ENCODE peak calls at places on chromosomes 6 and 20, in eight cellular contexts. M, T, K, J, I, C, Z and A are unnamed samples.
A peak's percentile ranks its signal among the peaks of the same experiment; 100 is the strongest.

GRCh38 chr6:142884214-142885035 is 60.6 kb downstream of the HIVEP2 start:
- DNase-seq in T (no peak), I (no peak), K (no peak), Z (no peak), C (no peak), M (no peak), J (no peak), A (no peak)

GRCh38 chr6:113184291-113184690 is 672.9 kb upstream of the MARCKS start:
- DNase-seq in M (no peak), I (no peak), T (no peak), Z (no peak), J (no peak), C (no peak), K (no peak), A (no peak)

GRCh38 chr6:28742668-28743270 is 181.0 kb downstream of the TRIM27 start:
- DNase-seq in M (peak; percentile 89), T (no peak), J (peak; percentile 76), C (no peak), Z (peak; percentile 16), K (no peak), I (no peak), A (peak; percentile 92)

GRCh38 chr6:18212231-18212630 is 52.1 kb downstream of the DEK start:
- DNase-seq in C (no peak), M (no peak), K (no peak), T (no peak), I (no peak), Z (no peak), J (no peak), A (no peak)

GRCh38 chr20:38180781-38181180 is 15.7 kb upstream of the TGM2 start:
- DNase-seq in J (peak; percentile 89), I (no peak), C (no peak), T (no peak), M (peak; percentile 95), K (no peak), Z (no peak), A (no peak)

GRCh38 chr20:34558320-34559202 is at the start of gene MAP1LC3A:
- DNase-seq in J (no peak), T (peak; percentile 96), M (peak; percentile 70), C (peak; percentile 99), I (peak; percentile 94), Z (peak; percentile 99), K (peak; percentile 93), A (peak; percentile 94)

GRCh38 chr6:105372862-105373182 is 30.1 kb downstream of the PREP start:
- DNase-seq in I (peak; percentile 72), K (no peak), C (no peak), J (no peak), M (no peak), T (no peak), Z (peak; percentile 51), A (no peak)

GRCh38 chr6:30810813-30811329 is 66.5 kb upstream of the IER3 start:
- DNase-seq in Z (peak; percentile 51), K (no peak), C (no peak), I (peak; percentile 63), M (peak; percentile 87), T (no peak), J (peak; percentile 90), A (peak; percentile 65)

GRCh38 chr6:67141012-67141411 is 1434.0 kb upstream of the EYS start:
- DNase-seq in C (no peak), Z (no peak), J (no peak), M (peak; percentile 14), K (no peak), I (no peak), T (no peak), A (no peak)

GRCh38 chr6:36769161-36769675 is 70.0 kb downstream of the CPNE5 start:
- DNase-seq in I (no peak), C (no peak), M (peak; percentile 81), T (peak; percentile 30), Z (no peak), J (peak; percentile 92), K (no peak), A (peak; percentile 62)

GRCh38 chr6:35970181-35970580 is 49.3 kb upstream of the SRPK1 start:
- DNase-seq in T (no peak), M (peak; percentile 75), J (peak; percentile 61), K (no peak), C (no peak), I (no peak), Z (peak; percentile 35), A (no peak)

GRCh38 chr6:156833755-156834154 is 56.6 kb downstream of the ARID1B start:
- DNase-seq in I (no peak), J (no peak), C (no peak), M (no peak), Z (no peak), K (no peak), T (no peak), A (no peak)

GRCh38 chr6:11224252-11224965 is 8.1 kb downstream of the NEDD9 start:
- DNase-seq in T (no peak), J (no peak), M (peak; percentile 22), C (no peak), K (peak; percentile 49), I (no peak), Z (no peak), A (no peak)

GRCh38 chr20:37990571-37991151 is 42.6 kb downstream of the TTI1 start:
- DNase-seq in M (peak; percentile 98), Z (peak; percentile 27), T (peak; percentile 71), I (peak; percentile 33), J (peak; percentile 80), K (peak; percentile 89), C (peak; percentile 67), A (no peak)

GRCh38 chr6:14379568-14379967 is 262.0 kb downstream of the CD83 start:
- DNase-seq in C (no peak), K (no peak), Z (no peak), I (no peak), J (no peak), M (no peak), T (no peak), A (no peak)

GRCh38 chr6:52642381-52642780 is 28.5 kb upstream of the TMEM14A start:
- DNase-seq in I (no peak), J (no peak), C (no peak), K (no peak), T (no peak), Z (no peak), M (no peak), A (no peak)

GRCh38 chr6:164210323-164210722 is 795.8 kb downstream of the QKI start:
- DNase-seq in M (no peak), K (no peak), J (no peak), C (no peak), T (no peak), Z (no peak), I (no peak), A (no peak)
- H3K9me3 ChIP-seq in M (no peaks in the 10 kb centered on the region), K (no peaks in the 10 kb centered on the region), J (no peaks in the 10 kb centered on the region), C (no peaks in the 10 kb centered on the region), T (peaks cover 8% of the 10 kb centered on the region), Z (no peaks in the 10 kb centered on the region), I (no peaks in the 10 kb centered on the region), A (no peaks in the 10 kb centered on the region)

GRCh38 chr6:72551470-72551869 is 70.4 kb upstream of the KCNQ5 start:
- DNase-seq in I (no peak), J (no peak), T (no peak), C (no peak), K (no peak), Z (no peak), M (peak; percentile 81), A (no peak)

GRCh38 chr6:72553531-72554202 is 68.2 kb upstream of the KCNQ5 start:
- DNase-seq in J (no peak), M (peak; percentile 85), C (no peak), K (no peak), T (no peak), I (no peak), Z (no peak), A (no peak)

GRCh38 chr6:72554203-72554564 is 67.7 kb upstream of the KCNQ5 start:
- DNase-seq in Z (no peak), C (no peak), K (no peak), J (no peak), T (no peak), I (no peak), M (peak; percentile 79), A (no peak)

GRCh38 chr6:72554761-72555221 is 67.1 kb upstream of the KCNQ5 start:
- DNase-seq in I (no peak), C (no peak), M (peak; percentile 39), K (no peak), J (no peak), Z (no peak), T (no peak), A (no peak)

DNA sequence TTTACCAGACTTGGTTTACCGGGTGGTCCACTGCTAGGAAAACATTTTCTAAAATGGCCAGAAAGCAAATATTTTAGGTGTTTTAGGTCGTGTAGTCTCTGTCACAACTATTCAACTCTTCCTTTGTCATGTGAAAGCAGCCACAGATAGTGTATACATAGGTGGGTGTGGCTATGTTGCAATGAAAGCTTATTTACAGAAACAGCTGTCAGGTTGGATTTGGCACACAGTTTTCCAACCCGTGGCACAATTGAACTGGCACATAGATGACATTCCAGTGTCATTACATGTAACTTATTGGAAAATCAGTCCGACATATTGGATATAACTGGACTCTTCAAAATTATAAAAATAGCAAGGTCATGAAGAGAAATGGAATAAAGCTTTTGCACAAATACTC is 68.9 kb upstream of the KCNQ5 start:
- DNase-seq in J (no peak), I (no peak), Z (no peak), C (no peak), M (peak; percentile 88), K (no peak), T (no peak), A (no peak)
- H3K4me1 ChIP-seq in J (no peaks in the 10 kb centered on the region), I (no peaks in the 10 kb centered on the region), Z (no peaks in the 10 kb centered on the region), C (peaks cover 30% of the 10 kb centered on the region), M (peaks cover 57% of the 10 kb centered on the region), K (no peaks in the 10 kb centered on the region), T (no peaks in the 10 kb centered on the region), A (peaks cover 5% of the 10 kb centered on the region)

GRCh38 chr6:4852938-4853337 is 76.7 kb downstream of the CDYL start:
- DNase-seq in M (no peak), J (no peak), K (no peak), I (no peak), T (no peak), C (no peak), Z (no peak), A (no peak)
- H3K9me3 ChIP-seq in M (no peaks in the 10 kb centered on the region), J (no peaks in the 10 kb centered on the region), K (no peaks in the 10 kb centered on the region), I (no peaks in the 10 kb centered on the region), T (no peaks in the 10 kb centered on the region), C (no peaks in the 10 kb centered on the region), Z (no peaks in the 10 kb centered on the region), A (no peaks in the 10 kb centered on the region)

GRCh38 chr6:137229075-137229759 is 10.0 kb upstream of the IFNGR1 start:
- DNase-seq in J (no peak), M (no peak), K (no peak), Z (no peak), T (no peak), I (no peak), C (no peak), A (no peak)
- H3K4me1 ChIP-seq in J (peaks cover 13% of the 10 kb centered on the region), M (peaks cover 13% of the 10 kb centered on the region), K (peaks cover 2% of the 10 kb centered on the region), Z (no peaks in the 10 kb centered on the region), T (peaks cover 70% of the 10 kb centered on the region), I (no peaks in the 10 kb centered on the region), C (no peaks in the 10 kb centered on the region), A (no peaks in the 10 kb centered on the region)

GRCh38 chr6:19382676-19383075 is 454.5 kb upstream of the ID4 start:
- DNase-seq in Z (no peak), T (no peak), J (no peak), M (peak; percentile 25), C (no peak), I (no peak), K (no peak), A (no peak)
- H3K9me3 ChIP-seq in Z (no peaks in the 10 kb centered on the region), T (peaks cover 11% of the 10 kb centered on the region), J (peaks cover 8% of the 10 kb centered on the region), M (no peaks in the 10 kb centered on the region), C (no peaks in the 10 kb centered on the region), I (no peaks in the 10 kb centered on the region), K (no peaks in the 10 kb centered on the region), A (peaks cover 6% of the 10 kb centered on the region)